ENCODE peak calls at places on chromosomes 2 and 18, in six cellular contexts. One of them, this sample, is unnamed.

GRCh38 chr2:136118819-136119716 is 1.1 kb upstream of the CXCR4 start:
- DNase-seq in NCI-H526: peak; percentile 65
- DNase-seq in GM12865: peak; percentile 28
- DNase-seq in NCI-H774: peak; percentile 76
- DNase-seq in NCI-H2107: no peak
- DNase-seq in left ventricle myocardium inferior: peak; percentile 65
- DNase-seq in this sample: peak; percentile 84

GRCh38 chr2:24245986-24246779 is 71.3 kb downstream of the FAM228A start:
- DNase-seq in NCI-H526: no peak
- DNase-seq in GM12865: no peak
- DNase-seq in NCI-H774: no peak
- DNase-seq in NCI-H2107: no peak
- DNase-seq in left ventricle myocardium inferior: no peak
- DNase-seq in this sample: no peak

GRCh38 chr2:137771064-137771463 is 193.2 kb upstream of the HNMT start:
- DNase-seq in NCI-H526: no peak
- DNase-seq in GM12865: peak; percentile 2
- DNase-seq in NCI-H774: no peak
- DNase-seq in NCI-H2107: no peak
- DNase-seq in left ventricle myocardium inferior: no peak
- DNase-seq in this sample: no peak

GRCh38 chr18:11808001-11808855 is 43.0 kb upstream of the CHMP1B start:
- DNase-seq in NCI-H526: no peak
- DNase-seq in GM12865: no peak
- DNase-seq in NCI-H774: no peak
- DNase-seq in NCI-H2107: no peak
- DNase-seq in left ventricle myocardium inferior: no peak
- DNase-seq in this sample: no peak

GRCh38 chr2:190679813-190680591 is 31.1 kb downstream of the NAB1 start:
- DNase-seq in NCI-H526: peak; percentile 85
- DNase-seq in GM12865: peak; percentile 86
- DNase-seq in NCI-H774: no peak
- DNase-seq in NCI-H2107: no peak
- DNase-seq in left ventricle myocardium inferior: peak; percentile 18
- DNase-seq in this sample: peak; percentile 43

GRCh38 chr2:60882971-60883753 is 1.8 kb downstream of the REL start:
- DNase-seq in NCI-H526: peak; percentile 10
- DNase-seq in GM12865: peak; percentile 78
- DNase-seq in NCI-H774: no peak
- DNase-seq in NCI-H2107: no peak
- DNase-seq in left ventricle myocardium inferior: no peak
- DNase-seq in this sample: no peak

GRCh38 chr18:33101316-33101715 is 328.5 kb upstream of the KLHL14 start:
- DNase-seq in NCI-H526: no peak
- DNase-seq in GM12865: no peak
- DNase-seq in NCI-H774: no peak
- DNase-seq in NCI-H2107: no peak
- DNase-seq in left ventricle myocardium inferior: no peak
- DNase-seq in this sample: no peak

GRCh38 chr2:164747786-164748433 is 93.7 kb downstream of the COBLL1 start:
- DNase-seq in NCI-H526: no peak
- DNase-seq in GM12865: no peak
- DNase-seq in NCI-H774: no peak
- DNase-seq in NCI-H2107: no peak
- DNase-seq in left ventricle myocardium inferior: no peak
- DNase-seq in this sample: no peak

GRCh38 chr2:98800330-98801064 is 69.6 kb upstream of the MGAT4A start:
- DNase-seq in NCI-H526: no peak
- DNase-seq in GM12865: no peak
- DNase-seq in NCI-H774: no peak
- DNase-seq in NCI-H2107: no peak
- DNase-seq in left ventricle myocardium inferior: no peak
- DNase-seq in this sample: no peak

GRCh38 chr2:71748227-71748626 is 294.9 kb downstream of the DYSF start:
- DNase-seq in NCI-H526: no peak
- DNase-seq in GM12865: no peak
- DNase-seq in NCI-H774: no peak
- DNase-seq in NCI-H2107: no peak
- DNase-seq in left ventricle myocardium inferior: peak; percentile 66
- DNase-seq in this sample: no peak

GRCh38 chr2:10000541-10000940 is 42.8 kb upstream of the KLF11 start:
- DNase-seq in NCI-H526: no peak
- DNase-seq in GM12865: no peak
- DNase-seq in NCI-H774: no peak
- DNase-seq in NCI-H2107: no peak
- DNase-seq in left ventricle myocardium inferior: no peak
- DNase-seq in this sample: no peak

GRCh38 chr2:48781366-48781765 is 25.8 kb upstream of the LHCGR start:
- DNase-seq in NCI-H526: no peak
- DNase-seq in GM12865: no peak
- DNase-seq in NCI-H774: no peak
- DNase-seq in NCI-H2107: no peak
- DNase-seq in left ventricle myocardium inferior: no peak
- DNase-seq in this sample: no peak

GRCh38 chr2:8985561-8986326 is 17.7 kb downstream of the MBOAT2 start:
- DNase-seq in NCI-H526: no peak
- DNase-seq in GM12865: no peak
- DNase-seq in NCI-H774: no peak
- DNase-seq in NCI-H2107: no peak
- DNase-seq in left ventricle myocardium inferior: no peak
- DNase-seq in this sample: no peak